ENCODE peak calls at places on chromosome 10, in five cellular contexts. X is breast epithelium, M is Peyer's patch, O is brain microvascular endothelial cell, D is suprapubic skin. W is an unnamed sample.
A peak's percentile ranks its signal among the peaks of the same experiment; 100 is the strongest.

GRCh38 chr10:28400678-28401077 is 97.8 kb upstream of the MPP7 start:
- DNase-seq in X (no peak), M (no peak), O (no peak), D (no peak), W (no peak)

GRCh38 chr10:117462424-117462792 is 80.1 kb upstream of the EMX2 start:
- DNase-seq in X (no peak), M (no peak), O (no peak), D (no peak), W (no peak)

GRCh38 chr10:48224979-48225560 is 49.4 kb downstream of the FRMPD2 start:
- DNase-seq in X (no peak), M (no peak), O (peak; percentile 9), D (no peak), W (no peak)

GRCh38 chr10:43403911-43404674 is 4.9 kb downstream of the HNRNPF start:
- DNase-seq in X (no peak), M (no peak), O (no peak), D (no peak), W (no peak)

GRCh38 chr10:43683451-43684197 is 34.9 kb upstream of the ZNF32 start:
- DNase-seq in X (no peak), M (no peak), O (peak; percentile 29), D (no peak), W (no peak)

GRCh38 chr10:29876008-29876555 is 183.3 kb downstream of the JCAD start:
- DNase-seq in X (no peak), M (no peak), O (no peak), D (no peak), W (no peak)

GRCh38 chr10:78617633-78618032 is 451.1 kb upstream of the ZMIZ1 start:
- DNase-seq in X (no peak), M (no peak), O (no peak), D (no peak), W (no peak)

GRCh38 chr10:69437321-69438259 is 13.7 kb upstream of the TSPAN15 start:
- DNase-seq in X (no peak), M (no peak), O (no peak), D (no peak), W (no peak)

GRCh38 chr10:112728118-112728963 is 221.7 kb upstream of the TCF7L2 start:
- DNase-seq in X (no peak), M (no peak), O (no peak), D (no peak), W (no peak)

GRCh38 chr10:33284945-33285344 is 49.5 kb downstream of the NRP1 start:
- DNase-seq in X (no peak), M (no peak), O (no peak), D (no peak), W (no peak)

GRCh38 chr10:48466611-48467240 is 138.1 kb downstream of the ARHGAP22 start:
- DNase-seq in X (peak; percentile 48), M (no peak), O (no peak), D (peak; percentile 51), W (peak; percentile 52)

GRCh38 chr10:119542990-119543813 is 683 bp upstream of the RGS10 start:
- DNase-seq in X (no peak), M (peak; percentile 80), O (peak; percentile 34), D (peak; percentile 75), W (peak; percentile 68)

GRCh38 chr10:119542357-119542989 is at the start of gene RGS10:
- DNase-seq in X (no peak), M (peak; percentile 81), O (peak; percentile 61), D (peak; percentile 73), W (peak; percentile 83)

GRCh38 chr10:119546009-119546408 is 3.5 kb upstream of the RGS10 start:
- DNase-seq in X (no peak), M (no peak), O (no peak), D (no peak), W (no peak)

GRCh38 chr10:119545310-119545709 is 2.8 kb upstream of the RGS10 start:
- DNase-seq in X (no peak), M (no peak), O (no peak), D (no peak), W (no peak)

DNA sequence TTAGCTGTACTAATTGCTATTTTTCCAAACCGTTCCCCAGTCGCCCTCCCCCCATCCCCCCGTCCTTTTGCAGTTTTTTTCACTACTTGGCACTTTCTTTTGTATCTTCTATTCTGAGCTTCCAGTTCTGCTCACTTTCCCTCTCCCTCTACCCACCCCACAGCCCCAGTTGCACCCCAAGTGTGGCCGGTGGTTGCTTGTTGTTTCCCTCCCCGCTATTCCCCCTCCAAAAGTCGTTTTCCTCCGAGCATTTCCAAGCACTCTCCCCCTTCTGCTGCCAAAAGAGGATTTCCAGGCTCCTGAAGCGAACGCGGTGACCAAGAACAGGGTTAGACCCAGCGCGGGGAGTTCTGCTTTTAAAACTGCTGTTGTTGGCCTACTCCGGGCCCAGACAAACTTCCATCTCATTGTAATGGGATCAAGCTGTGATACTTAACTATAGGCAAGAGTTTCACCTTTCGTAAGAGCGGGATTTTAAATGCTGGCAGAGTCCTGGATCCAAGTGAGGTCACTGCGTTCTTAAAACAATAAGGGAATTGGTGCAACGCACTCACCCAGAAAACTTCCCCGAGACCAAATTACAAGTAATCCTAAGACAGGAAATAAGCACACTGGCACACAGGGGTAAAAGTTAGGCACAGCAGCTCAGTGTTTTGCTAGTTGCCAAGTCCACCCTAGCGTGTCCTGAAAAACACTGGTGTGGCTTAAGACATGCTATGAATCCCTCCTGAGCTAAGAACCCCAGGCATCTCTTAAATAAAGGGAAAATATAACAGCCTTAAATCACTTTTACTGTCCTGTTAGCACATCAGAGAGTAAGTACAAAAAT is 1.5 kb upstream of the RGS10 start:
- DNase-seq in X (no peak), M (no peak), O (no peak), D (no peak), W (no peak)
- H3K27me3 ChIP-seq in X (no peaks in the 10 kb centered on the region), M (no peaks in the 10 kb centered on the region), O (peaks cover 2% of the 10 kb centered on the region), D (no peaks in the 10 kb centered on the region), W (no peaks in the 10 kb centered on the region)

GRCh38 chr10:97827778-97828291 is 21.8 kb upstream of the GOLGA7B start:
- DNase-seq in X (no peak), M (peak; percentile 27), O (no peak), D (no peak), W (no peak)
- H3K27me3 ChIP-seq in X (no peaks in the 10 kb centered on the region), M (no peaks in the 10 kb centered on the region), O (no peaks in the 10 kb centered on the region), D (no peaks in the 10 kb centered on the region), W (no peaks in the 10 kb centered on the region)

GRCh38 chr10:80894797-80895467 is 357.2 kb downstream of the SH2D4B start:
- DNase-seq in X (no peak), M (no peak), O (no peak), D (no peak), W (no peak)

GRCh38 chr10:80900661-80901060 is 363.0 kb downstream of the SH2D4B start:
- DNase-seq in X (no peak), M (no peak), O (no peak), D (no peak), W (no peak)

GRCh38 chr10:80894339-80894791 is 356.7 kb downstream of the SH2D4B start:
- DNase-seq in X (no peak), M (no peak), O (no peak), D (no peak), W (no peak)

GRCh38 chr10:80896076-80896475 is 358.4 kb downstream of the SH2D4B start:
- DNase-seq in X (no peak), M (no peak), O (no peak), D (no peak), W (no peak)

GRCh38 chr10:80896959-80897358 is 359.3 kb downstream of the SH2D4B start:
- DNase-seq in X (no peak), M (no peak), O (no peak), D (no peak), W (no peak)
- H3K27me3 ChIP-seq in X (no peaks in the 10 kb centered on the region), M (no peaks in the 10 kb centered on the region), O (no peaks in the 10 kb centered on the region), D (no peaks in the 10 kb centered on the region), W (no peaks in the 10 kb centered on the region)

DNA sequence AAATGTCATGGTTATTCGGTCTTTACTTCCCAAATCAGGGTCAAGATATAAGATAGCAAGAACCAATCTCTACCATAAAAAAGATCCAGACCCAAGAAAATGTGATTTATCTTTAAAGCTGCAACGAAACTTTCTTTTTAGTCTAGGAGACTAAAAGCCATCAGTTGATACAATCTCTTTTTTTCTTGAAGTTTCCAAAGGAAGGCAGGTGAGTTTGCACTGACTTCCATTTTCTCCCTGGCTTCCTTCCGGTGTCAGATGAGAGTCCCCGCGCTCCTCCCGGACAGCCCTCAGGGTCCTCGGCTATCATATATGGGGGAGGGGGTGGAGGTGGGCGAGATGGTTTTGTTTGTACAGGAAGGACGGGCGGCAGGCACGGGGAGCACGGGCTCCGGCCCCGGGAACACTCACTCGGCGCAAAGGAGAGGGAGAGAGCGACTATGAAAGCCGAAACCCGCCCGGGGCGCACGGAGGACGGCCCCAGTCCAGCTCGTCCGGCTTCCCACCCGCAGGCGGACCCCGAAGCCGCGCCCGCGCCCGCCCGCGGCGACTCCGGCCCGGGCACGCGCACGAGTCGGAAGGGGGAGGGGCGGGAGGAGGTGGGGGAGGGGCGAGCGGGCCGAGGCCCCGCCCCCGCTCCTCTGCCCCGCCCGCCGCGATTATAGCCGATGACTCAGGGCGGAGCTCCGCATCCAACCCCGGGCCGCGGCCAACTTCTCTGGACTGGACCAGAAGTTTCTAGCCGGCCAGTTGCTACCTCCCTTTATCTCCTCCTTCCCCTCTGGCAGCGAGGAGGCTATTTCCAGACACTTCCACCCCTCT is at the start of gene BAG3:
- DNase-seq in X (peak; percentile 94), M (peak; percentile 92), O (peak; percentile 91), D (peak; percentile 97), W (peak; percentile 94)
- H3K27me3 ChIP-seq in X (no peaks in the 10 kb centered on the region), M (no peaks in the 10 kb centered on the region), O (no peaks in the 10 kb centered on the region), D (no peaks in the 10 kb centered on the region), W (no peaks in the 10 kb centered on the region)

GRCh38 chr10:130808686-130809085 is 502.8 kb downstream of the TCERG1L start:
- DNase-seq in X (no peak), M (no peak), O (no peak), D (no peak), W (no peak)
- H3K27me3 ChIP-seq in X (no peaks in the 10 kb centered on the region), M (no peaks in the 10 kb centered on the region), O (no peaks in the 10 kb centered on the region), D (peaks cover 10% of the 10 kb centered on the region), W (no peaks in the 10 kb centered on the region)

DNA sequence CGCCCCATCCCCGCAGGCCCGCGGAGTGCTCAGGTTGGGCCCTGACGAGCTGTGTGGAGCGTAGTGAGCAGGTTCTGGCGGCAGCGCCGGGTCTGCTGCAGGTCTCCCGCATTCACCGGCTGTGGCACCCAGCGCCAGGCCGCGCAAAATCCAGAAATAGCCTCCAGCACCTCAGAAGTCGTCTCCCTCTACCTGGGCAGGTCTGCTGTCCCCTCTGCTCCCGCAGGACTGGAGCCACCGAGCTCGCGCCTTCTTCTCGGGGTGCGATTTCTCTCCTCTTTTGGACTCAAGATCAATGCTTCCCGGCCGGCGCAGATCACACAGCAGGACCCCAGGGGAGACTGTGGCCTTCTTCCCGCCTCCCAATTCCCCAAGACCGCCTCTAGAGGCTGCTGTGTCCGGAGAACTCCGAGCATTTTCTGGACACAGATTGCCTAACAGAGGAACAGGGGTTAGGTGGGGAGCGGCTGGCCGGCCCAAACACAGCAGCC is 8.4 kb downstream of the TLX1 start:
- DNase-seq in X (no peak), M (no peak), O (no peak), D (no peak), W (no peak)
- H3K27me3 ChIP-seq in X (peaks cover 13% of the 10 kb centered on the region), M (peaks cover 86% of the 10 kb centered on the region), O (peaks cover 97% of the 10 kb centered on the region), D (peaks cover 100% of the 10 kb centered on the region), W (peaks cover 95% of the 10 kb centered on the region)

GRCh38 chr10:8037199-8037801 is 17.2 kb upstream of the GATA3 start:
- DNase-seq in X (no peak), M (peak; percentile 34), O (no peak), D (no peak), W (no peak)

GRCh38 chr10:8037941-8038894 is 16.3 kb upstream of the GATA3 start:
- DNase-seq in X (no peak), M (no peak), O (no peak), D (no peak), W (no peak)

GRCh38 chr10:8034666-8035640 is 19.5 kb upstream of the GATA3 start:
- DNase-seq in X (no peak), M (no peak), O (no peak), D (no peak), W (no peak)

GRCh38 chr10:8035641-8036520 is 18.6 kb upstream of the GATA3 start:
- DNase-seq in X (no peak), M (no peak), O (no peak), D (no peak), W (no peak)

GRCh38 chr10:8036521-8037198 is 17.8 kb upstream of the GATA3 start:
- DNase-seq in X (no peak), M (no peak), O (no peak), D (no peak), W (no peak)
- H3K27me3 ChIP-seq in X (peaks cover 11% of the 10 kb centered on the region), M (peaks cover 70% of the 10 kb centered on the region), O (peaks cover 74% of the 10 kb centered on the region), D (peaks cover 100% of the 10 kb centered on the region), W (peaks cover 53% of the 10 kb centered on the region)

W was measured in RWPE2.